ENCODE peak calls at places on chromosomes 5 and 9, in eight cellular contexts. K, M, Z, P, H, E, C and A are unnamed samples.

GRCh38 chr5:78929833-78930232 is 55.3 kb downstream of the ARSB start:
- DNase-seq in K (no peak), Z (no peak), P (peak; percentile 31), E (no peak), C (no peak), H (no peak), M (no peak), A (no peak)

GRCh38 chr9:113620016-113620376 is 156.5 kb downstream of the RGS3 start:
- DNase-seq in K (no peak), E (no peak), P (no peak), H (no peak), M (no peak), C (no peak), Z (no peak), A (no peak)

GRCh38 chr9:95510610-95511231 is 6.0 kb downstream of the PTCH1 start:
- DNase-seq in E (peak; percentile 97), Z (peak; percentile 92), C (peak; percentile 97), H (peak; percentile 88), P (peak; percentile 89), M (peak; percentile 82), K (peak; percentile 69), A (peak; percentile 85)

GRCh38 chr5:176364765-176365662 is at the start of gene ARL10:
- DNase-seq in K (no peak), M (no peak), E (no peak), C (peak; percentile 23), Z (peak; percentile 55), H (peak; percentile 33), P (no peak), A (peak; percentile 81)

GRCh38 chr5:130337179-130337888 is 433.1 kb downstream of the CHSY3 start:
- DNase-seq in P (peak; percentile 61), M (no peak), K (peak; percentile 27), Z (no peak), C (peak; percentile 65), E (no peak), H (peak; percentile 10), A (no peak)

GRCh38 chr9:126499911-126500599 is 113.7 kb upstream of the LMX1B start:
- DNase-seq in Z (no peak), P (no peak), K (no peak), M (no peak), E (no peak), H (no peak), C (no peak), A (no peak)

GRCh38 chr9:104575451-104575850 is 6.5 kb downstream of the OR13C8 start:
- DNase-seq in Z (no peak), C (no peak), M (no peak), E (no peak), H (no peak), K (no peak), P (no peak), A (no peak)

GRCh38 chr5:73902327-73903051 is 276.5 kb downstream of the ARHGEF28 start:
- DNase-seq in C (peak; percentile 69), M (no peak), K (peak; percentile 41), Z (no peak), E (no peak), H (peak; percentile 14), P (peak; percentile 68), A (peak; percentile 44)

GRCh38 chr5:1014781-1015221 is 6.2 kb downstream of the NKD2 start:
- DNase-seq in K (no peak), Z (peak; percentile 34), P (no peak), H (no peak), E (no peak), C (no peak), M (no peak), A (no peak)

GRCh38 chr5:176847726-176848290 is 37.4 kb downstream of the UNC5A start:
- DNase-seq in Z (no peak), M (no peak), P (no peak), K (no peak), H (no peak), C (no peak), E (no peak), A (no peak)

GRCh38 chr5:179374506-179375235 is 29.4 kb upstream of the ADAMTS2 start:
- DNase-seq in C (no peak), M (no peak), P (no peak), K (no peak), E (peak; percentile 52), Z (no peak), H (no peak), A (no peak)

GRCh38 chr9:130138791-130139190 is 33.4 kb upstream of the NCS1 start:
- DNase-seq in Z (peak; percentile 79), P (no peak), M (peak; percentile 72), K (no peak), H (peak; percentile 64), E (no peak), C (peak; percentile 98), A (no peak)

DNA sequence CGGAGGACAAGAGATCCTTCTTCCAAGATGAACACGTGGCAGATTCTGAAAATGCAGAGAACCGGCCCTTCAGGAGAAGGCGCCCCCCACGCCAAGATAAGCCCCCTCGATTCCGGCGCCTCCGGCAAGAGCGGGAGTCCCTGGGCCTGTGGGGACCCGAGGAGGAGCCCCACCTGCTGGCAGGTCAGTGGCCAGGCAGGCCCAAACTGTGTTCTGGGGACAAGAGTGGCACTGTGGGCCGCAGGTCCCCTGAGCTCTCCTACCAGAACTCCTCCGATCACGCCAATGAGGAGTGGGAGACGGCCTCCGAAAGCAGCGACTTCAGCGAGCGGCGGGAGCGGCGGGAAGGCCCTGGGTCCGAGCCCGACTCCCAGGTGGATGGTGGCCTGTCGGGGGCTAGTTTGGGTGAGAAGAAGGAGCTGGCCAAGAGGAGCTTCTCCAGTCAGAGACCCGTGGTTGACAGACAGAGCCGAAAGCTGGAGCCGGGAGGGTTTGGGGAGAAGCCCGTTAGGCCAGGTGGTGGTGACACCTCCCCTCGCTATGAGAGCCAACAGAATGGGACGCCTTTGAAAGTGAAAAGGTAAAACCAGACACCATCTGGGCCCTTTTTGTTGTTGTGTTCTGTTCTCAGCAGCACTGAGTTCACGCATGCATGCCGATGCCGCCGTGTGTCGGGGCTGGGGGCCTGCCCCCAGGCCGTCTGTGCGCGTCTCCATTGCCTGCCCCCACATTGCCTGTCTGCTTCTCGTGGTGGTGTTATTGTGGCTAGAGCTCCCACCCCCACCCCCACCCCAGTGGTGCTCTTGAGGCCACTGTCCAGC is 26.6 kb upstream of the POMT1 start:
- DNase-seq in Z (no peak), H (no peak), K (no peak), P (no peak), C (no peak), E (no peak), M (no peak), A (no peak)
- TF ChIP-seq CTCF in Z (peak; percentile 19), H (peak; percentile 62), K (peak; percentile 42), P (peak; percentile 57), C (peak; percentile 51), E (peak; percentile 52), M (peak; percentile 11), A (peak; percentile 15)

GRCh38 chr5:132749506-132749905 is 2.3 kb downstream of the CCNI2 start:
- DNase-seq in Z (no peak), M (no peak), H (no peak), E (no peak), P (no peak), C (no peak), K (no peak), A (peak; percentile 16)

GRCh38 chr5:132746592-132747063 is 598 bp upstream of the CCNI2 start:
- DNase-seq in C (no peak), K (no peak), Z (no peak), E (no peak), H (no peak), P (no peak), M (no peak), A (no peak)

GRCh38 chr5:132747693-132748440 is 641 bp downstream of the CCNI2 start:
- DNase-seq in M (no peak), C (no peak), P (no peak), E (no peak), H (no peak), Z (no peak), K (no peak), A (peak; percentile 43)

GRCh38 chr5:132748522-132749000 is 1.3 kb downstream of the CCNI2 start:
- DNase-seq in C (no peak), M (no peak), P (no peak), E (no peak), H (no peak), K (no peak), Z (no peak), A (no peak)

DNA sequence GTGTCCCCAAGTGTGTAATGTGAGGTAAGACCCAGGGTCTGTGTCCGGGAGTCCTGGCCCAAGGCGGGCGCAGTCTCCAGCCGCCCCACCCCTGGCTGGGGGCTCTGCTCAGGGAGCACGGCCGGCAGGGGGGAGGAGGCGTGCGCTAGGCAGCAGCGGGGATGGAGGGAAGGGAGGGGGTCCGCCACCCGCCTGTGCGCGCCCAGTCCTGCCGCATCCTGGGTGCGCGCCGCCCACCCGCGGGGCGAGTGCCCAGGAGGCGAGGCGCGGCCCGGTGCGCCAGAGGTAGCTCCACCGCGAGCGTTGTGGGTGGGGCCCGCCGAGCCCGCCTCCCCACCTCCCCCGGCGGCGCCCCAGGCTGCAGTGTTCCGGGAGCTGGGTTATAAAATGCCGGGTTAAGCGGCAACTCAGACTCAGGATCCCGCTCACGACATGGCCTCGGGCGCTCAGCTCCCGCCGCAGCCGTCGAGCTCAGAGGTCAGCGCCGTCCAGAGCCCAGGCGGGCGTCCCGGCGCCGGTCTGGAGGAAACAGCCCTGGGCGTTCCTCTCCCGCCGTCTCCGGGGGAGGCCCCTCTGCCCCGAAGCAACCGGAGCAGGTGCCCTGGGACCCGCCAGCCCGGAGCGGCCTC is at the start of gene CCNI2:
- DNase-seq in K (peak; percentile 65), E (no peak), Z (no peak), M (no peak), P (no peak), C (no peak), H (no peak), A (peak; percentile 73)
- TF ChIP-seq CTCF in K (no peak), E (no peak), Z (no peak), M (no peak), P (no peak), C (no peak), H (no peak), A (no peak)

DNA sequence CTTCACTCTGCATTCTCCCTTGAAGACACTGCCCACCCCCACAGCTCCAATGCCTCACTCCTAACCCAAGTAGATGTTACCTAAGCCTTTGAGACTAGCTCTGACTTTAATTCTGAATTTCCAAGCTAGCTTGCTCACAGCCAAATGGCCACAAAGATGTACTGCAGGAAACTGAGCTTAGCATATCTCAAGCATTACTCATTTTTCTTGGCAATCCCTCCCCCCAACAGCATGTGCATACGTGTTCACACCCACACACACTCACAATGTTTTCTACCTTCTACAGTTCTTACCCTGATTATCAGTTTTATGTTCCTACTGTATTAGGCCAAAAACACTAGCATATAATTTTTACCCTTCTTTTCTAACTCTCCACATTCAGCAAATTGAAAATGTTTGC is 13.7 kb upstream of the GRIA1 start:
- DNase-seq in M (no peak), K (no peak), C (peak; percentile 86), Z (no peak), H (no peak), E (no peak), P (peak; percentile 55), A (no peak)
- TF ChIP-seq CTCF in M (no peak), K (no peak), C (peak; percentile 28), Z (no peak), H (no peak), E (no peak), P (no peak), A (no peak)

GRCh38 chr9:36484124-36484523 is 84.1 kb upstream of the RNF38 start:
- DNase-seq in C (no peak), M (no peak), P (no peak), K (no peak), E (no peak), H (no peak), Z (no peak), A (no peak)

DNA sequence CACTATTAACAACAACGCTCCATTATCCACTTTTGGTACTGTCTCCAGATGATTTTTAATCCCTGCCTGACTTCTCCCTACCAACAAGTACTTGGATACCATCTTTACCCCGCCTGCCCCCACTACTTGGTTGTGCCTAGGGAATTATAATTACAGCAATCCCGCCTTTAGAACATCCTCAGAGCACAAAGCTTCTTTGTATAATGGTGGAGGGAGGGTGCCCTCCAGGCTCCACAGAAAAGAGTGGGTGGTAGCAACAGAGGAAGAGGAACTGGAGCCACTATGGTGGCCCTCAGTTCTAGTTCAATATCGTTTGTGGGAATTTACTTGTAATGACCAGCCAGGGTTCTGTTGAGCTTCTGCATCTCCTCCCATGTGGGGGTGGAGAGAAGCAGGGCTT is 79.0 kb upstream of the RNF38 start:
- DNase-seq in H (no peak), M (no peak), E (no peak), K (no peak), P (no peak), Z (no peak), C (no peak), A (no peak)
- TF ChIP-seq CTCF in H (no peak), M (no peak), E (no peak), K (no peak), P (no peak), Z (no peak), C (no peak), A (no peak)